ENCODE peak calls at places on chromosomes 2 and 18, in nine cellular contexts. V is GM23248, X is neural progenitor cell, U is GM23338, N is SK-N-SH, I is OCI-LY7, F is HCT116, Q is hepatocyte, T is MM.1S. K is an unnamed sample.

GRCh38 chr18:8987250-8987649 is 115.2 kb upstream of the NDUFV2 start:
- DNase-seq in F (no peak), X (no peak), Q (no peak), T (no peak), V (peak; percentile 86), I (no peak), N (no peak), U (no peak), K (no peak)

GRCh38 chr2:128638741-128639477 is 320.2 kb upstream of the HS6ST1 start:
- DNase-seq in F (no peak), I (no peak), Q (no peak), X (peak; percentile 97), N (peak; percentile 42), T (no peak), V (peak; percentile 70), U (peak; percentile 98), K (no peak)

GRCh38 chr18:27860011-27860410 is 316.9 kb downstream of the CDH2 start:
- DNase-seq in V (no peak), T (peak; percentile 9), F (no peak), X (no peak), U (no peak), Q (no peak), I (no peak), N (no peak), K (no peak)

GRCh38 chr2:53093355-53093754 is 674.2 kb upstream of the CHAC2 start:
- DNase-seq in F (no peak), U (no peak), Q (no peak), N (no peak), T (no peak), I (no peak), V (no peak), X (no peak), K (no peak)

GRCh38 chr18:11518788-11519685 is 90.4 kb upstream of the SLC35G4 start:
- DNase-seq in V (peak; percentile 46), N (peak; percentile 54), I (peak; percentile 82), T (peak; percentile 71), Q (peak; percentile 73), F (peak; percentile 57), X (peak; percentile 86), U (peak; percentile 91), K (peak; percentile 66)

GRCh38 chr18:31565782-31566512 is 25.7 kb upstream of the TTR start:
- DNase-seq in X (no peak), U (no peak), V (no peak), I (no peak), F (no peak), N (no peak), T (no peak), Q (no peak), K (no peak)

GRCh38 chr18:2856499-2856898 is 9.7 kb downstream of the EMILIN2 start:
- DNase-seq in I (no peak), Q (no peak), N (no peak), U (no peak), X (no peak), T (no peak), F (no peak), V (peak; percentile 54), K (no peak)

GRCh38 chr2:8623958-8624591 is 57.8 kb upstream of the ID2 start:
- DNase-seq in F (no peak), Q (no peak), U (no peak), N (peak; percentile 80), I (no peak), T (no peak), V (no peak), X (no peak), K (peak; percentile 10)

GRCh38 chr2:205646680-205647079 is 35.6 kb upstream of the NRP2 start:
- DNase-seq in V (no peak), U (peak; percentile 16), I (no peak), F (no peak), Q (no peak), X (no peak), T (no peak), N (no peak), K (no peak)

GRCh38 chr2:159211447-159212396 is 74.8 kb downstream of the WDSUB1 start:
- DNase-seq in V (no peak), Q (peak; percentile 30), I (no peak), N (no peak), F (no peak), X (peak; percentile 92), U (peak; percentile 86), T (peak; percentile 32), K (no peak)

GRCh38 chr2:200944467-200945394 is 18.7 kb downstream of the ORC2 start:
- DNase-seq in N (no peak), F (peak; percentile 95), I (no peak), T (no peak), V (peak; percentile 94), U (no peak), Q (peak; percentile 66), X (no peak), K (peak; percentile 98)

GRCh38 chr18:820591-821170 is 8.6 kb upstream of the YES1 start:
- DNase-seq in T (no peak), F (no peak), N (no peak), U (no peak), V (no peak), X (no peak), Q (no peak), I (no peak), K (no peak)

GRCh38 chr2:194826241-194826640 is 830.8 kb upstream of the SLC39A10 start:
- DNase-seq in Q (no peak), U (no peak), V (no peak), I (no peak), N (no peak), X (no peak), T (no peak), F (no peak), K (no peak)

GRCh38 chr2:120626566-120626965 is 109.1 kb upstream of the GLI2 start:
- DNase-seq in F (no peak), V (no peak), U (no peak), Q (no peak), T (no peak), N (no peak), I (no peak), X (no peak), K (no peak)

GRCh38 chr2:99776521-99777265 is 286.9 kb upstream of the REV1 start:
- DNase-seq in Q (no peak), F (no peak), X (no peak), N (no peak), T (no peak), V (no peak), I (no peak), U (no peak), K (no peak)
- TF ChIP-seq EZH2phosphoT487 in Q (no peak), F (no peak), X (no peak), N (no peak), T (no peak), V (no peak), I (no peak), U (no peak), K (no peak)

GRCh38 chr18:49029628-49030027 is 78.9 kb upstream of the SMAD7 start:
- DNase-seq in I (no peak), Q (no peak), X (no peak), F (no peak), T (no peak), V (no peak), U (no peak), N (no peak), K (no peak)

GRCh38 chr18:49032189-49032584 is 81.4 kb upstream of the SMAD7 start:
- DNase-seq in U (no peak), V (no peak), F (no peak), N (no peak), T (no peak), I (no peak), X (no peak), Q (no peak), K (no peak)

GRCh38 chr18:49030138-49030537 is 79.4 kb upstream of the SMAD7 start:
- DNase-seq in Q (peak; percentile 1), I (no peak), X (no peak), F (no peak), U (no peak), V (peak; percentile 20), N (no peak), T (no peak), K (no peak)

GRCh38 chr18:49030692-49031443 is 80.1 kb upstream of the SMAD7 start:
- DNase-seq in F (no peak), I (no peak), N (no peak), X (no peak), U (no peak), T (no peak), V (peak; percentile 33), Q (peak; percentile 1), K (no peak)

GRCh38 chr18:49031511-49032188 is 80.9 kb upstream of the SMAD7 start:
- DNase-seq in I (no peak), X (no peak), F (no peak), U (no peak), V (no peak), N (no peak), T (no peak), Q (peak; percentile 2), K (no peak)
- TF ChIP-seq EZH2phosphoT487 in I (no peak), X (no peak), F (no peak), U (no peak), V (no peak), N (no peak), T (no peak), Q (no peak), K (no peak)

DNA sequence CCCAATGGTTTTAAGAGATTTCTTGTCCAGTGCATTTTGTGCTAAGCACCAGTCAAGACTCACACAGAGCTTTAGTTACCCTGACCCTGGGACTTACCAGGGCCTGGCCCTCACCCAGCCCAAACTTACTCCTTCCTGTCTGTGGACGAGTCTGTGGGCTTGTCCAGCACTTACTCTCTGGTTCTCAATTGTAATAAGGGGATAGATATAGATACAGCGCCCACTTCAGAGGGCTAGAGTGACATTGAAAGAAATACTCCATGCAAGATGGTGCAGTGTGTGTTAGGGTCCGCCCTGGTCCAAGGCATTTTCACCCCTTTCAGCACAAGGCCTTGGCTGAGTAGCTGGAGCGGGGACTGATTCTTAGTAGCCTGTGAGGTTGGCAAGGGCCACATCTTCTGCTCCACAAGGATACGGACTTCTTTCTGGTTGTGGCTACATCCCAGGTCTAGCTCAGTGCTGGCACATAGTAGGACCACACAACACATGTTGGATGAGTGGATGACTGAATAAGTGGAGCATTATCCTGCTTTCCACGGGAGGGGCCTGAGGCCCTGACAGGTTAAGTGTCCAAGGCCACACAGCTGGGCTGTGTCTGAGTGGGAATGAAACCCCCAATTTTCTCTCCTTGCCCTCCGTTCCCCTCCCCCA is 3.8 kb upstream of the ARID5A start:
- DNase-seq in Q (no peak), X (no peak), U (no peak), F (no peak), V (no peak), N (no peak), I (no peak), T (no peak), K (no peak)
- TF ChIP-seq EZH2phosphoT487 in Q (no peak), X (no peak), U (no peak), F (no peak), V (no peak), N (no peak), I (no peak), T (no peak), K (no peak)

DNA sequence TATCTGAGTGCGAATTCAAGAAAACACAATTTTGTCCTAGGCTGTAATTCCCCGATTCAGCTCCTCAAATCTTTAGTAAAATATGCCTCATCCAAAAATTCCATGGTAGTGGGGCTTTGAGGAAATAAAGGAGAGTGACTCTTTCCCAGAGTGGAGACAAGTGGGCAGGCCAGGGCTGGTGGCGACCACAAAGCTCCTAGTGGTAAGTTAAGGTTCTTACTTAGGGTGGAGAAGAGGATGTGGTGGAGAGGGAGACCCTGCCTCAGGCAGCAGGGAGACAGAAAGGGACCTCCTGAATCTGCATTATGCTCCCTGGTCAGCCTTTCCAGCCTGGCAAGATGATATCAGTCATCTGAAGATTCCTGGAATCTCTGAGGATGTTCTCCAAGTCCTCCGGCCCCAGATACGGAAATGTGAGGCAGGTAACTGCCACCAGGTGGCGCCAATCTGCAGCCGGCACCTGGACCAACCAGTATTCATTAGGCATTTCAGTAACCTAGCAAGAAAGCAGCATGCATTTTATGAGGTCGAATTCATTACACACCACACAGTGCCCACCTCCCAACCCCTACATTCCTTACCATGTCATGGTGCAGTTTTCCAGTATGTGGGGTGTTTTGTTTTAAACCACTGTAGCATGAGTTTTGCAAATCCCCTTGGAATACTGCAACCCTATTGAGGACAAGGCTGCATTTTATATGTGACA is 106.4 kb downstream of the POLE4 start:
- DNase-seq in T (peak; percentile 59), Q (peak; percentile 61), I (peak; percentile 51), N (peak; percentile 63), U (peak; percentile 77), F (peak; percentile 31), V (peak; percentile 62), X (peak; percentile 64), K (peak; percentile 72)
- TF ChIP-seq EZH2phosphoT487 in T (no peak), Q (no peak), I (no peak), N (no peak), U (no peak), F (no peak), V (no peak), X (no peak), K (no peak)